ENCODE peak calls at places on chromosomes 11 and 22, in five cellular contexts. V, T, I, F and Y are unnamed samples.

GRCh38 chr11:68038226-68038717 is 553 bp upstream of the TCIRG1 start:
- DNase-seq in F (no peak), I (no peak), T (no peak), V (peak; percentile 91), Y (no peak)

GRCh38 chr22:30077279-30077678 is 3.0 kb upstream of the HORMAD2 start:
- DNase-seq in I (no peak), F (no peak), V (no peak), T (no peak), Y (no peak)

GRCh38 chr11:64362339-64362738 is 3.4 kb downstream of the RPS6KA4 start:
- DNase-seq in I (no peak), V (no peak), F (no peak), T (no peak), Y (no peak)

GRCh38 chr11:35376613-35377012 is 42.7 kb downstream of the SLC1A2 start:
- DNase-seq in F (peak; percentile 74), T (no peak), I (no peak), V (no peak), Y (no peak)

GRCh38 chr11:57771365-57771764 is 9.8 kb downstream of the CTNND1 start:
- DNase-seq in F (no peak), V (no peak), T (no peak), I (no peak), Y (no peak)

GRCh38 chr11:68596231-68596630 is 88.1 kb upstream of the GAL start:
- DNase-seq in V (no peak), T (no peak), F (no peak), I (no peak), Y (no peak)

GRCh38 chr22:43418079-43418825 is 6.4 kb downstream of the MPPED1 start:
- DNase-seq in I (no peak), T (no peak), F (no peak), V (no peak), Y (no peak)

GRCh38 chr22:50599816-50600454 is 658 bp upstream of the MAPK8IP2 start:
- DNase-seq in I (no peak), V (peak; percentile 55), T (peak; percentile 66), F (no peak), Y (peak; percentile 57)

GRCh38 chr11:12540913-12541587 is 133.2 kb upstream of the TEAD1 start:
- DNase-seq in T (no peak), I (no peak), V (no peak), F (peak; percentile 94), Y (no peak)

GRCh38 chr11:9802291-9802861 is 138.5 kb downstream of the SWAP70 start:
- DNase-seq in V (no peak), F (peak; percentile 91), T (no peak), I (no peak), Y (no peak)

GRCh38 chr11:46710821-46711269 is 8.2 kb upstream of the F2 start:
- DNase-seq in I (peak; percentile 83), V (no peak), F (peak; percentile 97), T (no peak), Y (peak; percentile 86)

GRCh38 chr11:12745787-12746186 is 71.6 kb downstream of the TEAD1 start:
- DNase-seq in V (no peak), F (no peak), I (no peak), T (no peak), Y (no peak)

DNA sequence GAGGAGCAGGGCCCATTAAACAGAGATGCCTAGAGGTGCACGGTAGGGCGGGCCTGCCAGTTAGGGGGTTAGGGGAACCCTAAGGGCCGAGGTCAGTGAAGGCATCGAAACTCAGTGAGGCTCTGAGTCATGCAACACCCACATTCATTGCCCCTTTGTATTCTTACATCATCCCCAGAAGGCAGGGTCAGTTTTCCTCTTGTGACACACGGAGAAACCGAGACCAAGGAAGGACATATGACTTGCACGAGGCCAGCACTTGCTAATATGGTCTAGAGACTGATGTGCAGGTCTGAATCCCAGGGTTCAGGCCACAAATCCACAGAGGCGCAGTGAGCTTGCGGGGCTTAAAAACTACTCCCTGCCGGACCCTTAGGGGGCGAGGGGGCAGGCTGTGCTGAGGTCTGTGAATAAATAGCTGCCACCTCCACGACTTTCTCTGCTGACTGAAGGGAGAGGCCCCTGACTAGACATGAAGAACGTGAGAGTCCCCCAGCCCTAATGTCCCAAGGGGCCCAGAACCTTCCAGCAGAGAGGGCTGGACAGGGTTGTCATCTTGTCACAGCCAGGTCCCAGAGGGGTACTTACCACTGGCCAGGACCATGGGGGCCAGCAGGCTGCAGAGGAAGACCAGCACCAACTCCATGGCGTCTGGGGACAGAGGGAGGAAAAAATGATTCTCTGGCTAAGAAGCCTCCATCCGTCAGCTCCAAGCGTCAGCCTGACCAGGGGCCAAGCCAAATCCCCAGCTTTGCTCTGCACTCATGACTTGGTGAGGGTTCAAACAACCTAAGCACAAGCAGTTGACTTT is 17.8 kb upstream of the FXYD2 start:
- DNase-seq in T (no peak), I (peak; percentile 23), V (no peak), F (no peak), Y (no peak)
- TF ChIP-seq CTCF in T (no peak), I (no peak), V (no peak), F (no peak), Y (no peak)

DNA sequence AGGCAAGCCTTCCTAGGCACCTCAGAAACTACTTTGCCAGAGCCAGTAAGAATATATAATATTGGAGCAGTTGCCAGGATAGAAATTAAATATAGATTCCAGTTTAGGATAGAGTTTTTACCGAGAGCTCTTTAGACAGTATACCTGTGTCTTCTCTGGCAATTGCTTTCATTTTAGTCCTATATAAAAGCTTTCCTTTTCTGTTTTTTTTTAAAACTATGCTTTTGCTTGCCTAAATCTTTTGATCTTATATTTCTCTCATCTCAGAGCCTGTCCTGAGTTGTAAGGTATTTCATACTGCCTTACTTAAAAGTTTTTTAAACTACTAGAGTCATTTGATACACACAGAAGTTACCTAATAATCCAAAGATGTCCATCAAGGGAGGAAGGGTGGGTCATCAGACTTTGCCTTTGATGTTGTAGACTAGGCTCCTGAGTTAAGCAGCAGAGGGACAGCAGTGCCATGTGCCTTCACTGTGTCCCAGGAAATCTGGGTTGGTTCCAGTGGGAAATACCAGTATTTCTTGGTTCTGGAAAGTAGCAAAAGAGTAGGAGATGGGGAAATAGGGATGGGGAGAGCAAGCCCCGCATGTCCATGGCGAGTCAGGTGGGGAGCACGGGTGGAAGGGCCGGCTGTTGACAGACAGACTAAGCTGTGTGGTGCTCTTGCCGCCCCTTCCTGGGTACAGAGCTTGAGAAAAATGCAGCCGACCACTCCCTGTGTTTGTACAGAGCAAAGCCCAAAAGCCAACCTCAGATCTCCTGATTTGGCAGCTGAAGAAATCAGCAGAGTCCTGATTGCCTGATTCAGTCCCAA is 11.2 kb downstream of the MCAM start:
- DNase-seq in T (no peak), F (no peak), V (no peak), I (no peak), Y (no peak)
- H3K27ac ChIP-seq in T (peak overlapping the region; percentile 55), F (peak overlapping the region; percentile 11), V (no peak overlapping the region), I (peak overlapping the region; percentile 38), Y (peak overlapping the region; percentile 46)

DNA sequence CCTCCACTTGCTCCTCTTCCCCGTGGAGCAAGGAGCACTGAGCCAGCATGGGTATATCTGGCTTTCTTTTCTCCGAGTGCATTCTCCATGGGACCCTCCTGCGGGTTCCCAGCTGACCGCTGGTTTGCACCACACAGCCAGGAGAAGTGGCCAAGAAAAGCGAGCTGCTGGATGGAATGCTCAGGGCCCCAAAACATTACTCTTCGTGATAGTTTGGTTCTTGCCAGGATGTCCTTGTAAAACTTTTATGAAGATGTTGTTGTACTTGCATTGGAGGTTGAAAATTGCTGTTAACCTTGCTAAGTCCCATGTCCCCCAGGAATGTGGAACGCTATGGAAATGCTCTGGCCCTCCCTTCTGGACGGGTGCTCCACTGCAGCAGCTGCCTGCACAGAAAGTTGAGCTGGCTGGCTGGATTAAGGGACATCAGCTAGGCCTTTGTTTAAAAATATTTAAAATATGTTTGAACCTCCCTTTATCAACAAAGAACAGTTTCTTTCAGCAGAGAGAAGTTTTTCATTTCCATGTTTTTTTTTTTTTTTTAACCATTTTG is 68.7 kb downstream of the ZNRF3 start:
- DNase-seq in F (peak; percentile 39), V (no peak), I (peak; percentile 10), T (no peak), Y (no peak)
- TF ChIP-seq CTCF in F (peak; percentile 32), V (no peak), I (peak; percentile 18), T (no peak), Y (peak; percentile 48)

DNA sequence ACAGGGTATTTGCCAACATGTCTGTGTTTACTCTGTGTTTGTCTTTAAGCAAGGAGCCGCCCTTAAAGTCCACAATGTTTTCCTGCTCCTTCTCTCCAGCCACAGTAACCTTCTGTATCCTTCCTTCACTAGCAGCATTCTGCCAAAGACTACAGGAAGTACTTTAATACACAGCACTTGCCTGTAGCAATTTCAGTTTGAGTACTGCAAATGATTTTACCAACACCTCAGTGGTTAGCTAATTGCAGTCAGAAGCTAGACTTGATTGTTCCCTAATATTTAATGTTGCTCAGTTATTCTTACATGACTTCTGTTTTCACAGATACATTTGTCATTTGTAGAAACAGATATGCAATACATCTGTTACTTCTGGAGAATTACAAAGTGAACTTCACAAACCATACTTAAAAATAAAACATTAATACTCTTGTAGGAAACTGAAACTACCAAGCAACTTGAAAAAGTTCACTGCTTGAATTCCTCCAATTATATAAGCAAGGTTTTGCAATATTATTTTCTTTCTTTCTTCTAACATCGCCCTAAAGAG is 69.1 kb downstream of the FCHSD2 start:
- DNase-seq in I (no peak), T (no peak), F (peak; percentile 12), V (no peak), Y (no peak)
- H3K27ac ChIP-seq in I (peak overlapping the region; percentile 16), T (no peak overlapping the region), F (no peak overlapping the region), V (no peak overlapping the region), Y (no peak overlapping the region)

GRCh38 chr22:38169116-38169515 is 12.5 kb downstream of the PLA2G6 start:
- DNase-seq in T (no peak), F (no peak), I (no peak), V (no peak), Y (no peak)
- TF ChIP-seq CTCF in T (no peak), F (no peak), I (no peak), V (no peak), Y (no peak)